ENCODE peak calls at places on chromosomes 4 and X, in seven cellular contexts. One of them, this sample, is unnamed.

GRCh38 chrX:150362599-150363481 is at the start of gene MAMLD1:
- DNase-seq in left ventricle myocardium inferior: peak
- DNase-seq in psoas muscle: peak
- DNase-seq in right lobe of liver: peak
- DNase-seq in pancreas: peak
- DNase-seq in suprapubic skin: peak
- DNase-seq in left lung: peak
- DNase-seq in this sample: no peak

GRCh38 chr4:123430031-123430430 is 33.4 kb downstream of the SPRY1 start:
- DNase-seq in psoas muscle: no peak
- DNase-seq in pancreas: no peak
- DNase-seq in suprapubic skin: no peak
- DNase-seq in left lung: no peak
- DNase-seq in right lobe of liver: no peak
- DNase-seq in left ventricle myocardium inferior: no peak
- DNase-seq in this sample: no peak

GRCh38 chr4:109298279-109299010 is 4.0 kb downstream of the COL25A1 start:
- DNase-seq in psoas muscle: no peak
- DNase-seq in left lung: no peak
- DNase-seq in right lobe of liver: no peak
- DNase-seq in pancreas: no peak
- DNase-seq in left ventricle myocardium inferior: no peak
- DNase-seq in suprapubic skin: no peak
- DNase-seq in this sample: no peak

GRCh38 chrX:154658957-154659356 is 5.6 kb upstream of the CTAG2 start:
- DNase-seq in pancreas: no peak
- DNase-seq in left lung: no peak
- DNase-seq in psoas muscle: no peak
- DNase-seq in right lobe of liver: no peak
- DNase-seq in suprapubic skin: no peak
- DNase-seq in left ventricle myocardium inferior: no peak
- DNase-seq in this sample: no peak

GRCh38 chr4:6549890-6550620 is 24.9 kb upstream of the MAN2B2 start:
- DNase-seq in right lobe of liver: no peak
- DNase-seq in pancreas: no peak
- DNase-seq in suprapubic skin: no peak
- DNase-seq in left lung: no peak
- DNase-seq in left ventricle myocardium inferior: peak
- DNase-seq in psoas muscle: no peak
- DNase-seq in this sample: no peak

GRCh38 chrX:148290041-148290440 is 210.4 kb upstream of the AFF2 start:
- DNase-seq in left lung: no peak
- DNase-seq in pancreas: no peak
- DNase-seq in psoas muscle: no peak
- DNase-seq in suprapubic skin: no peak
- DNase-seq in right lobe of liver: no peak
- DNase-seq in left ventricle myocardium inferior: no peak
- DNase-seq in this sample: no peak

GRCh38 chr4:122364700-122365404 is 14.0 kb upstream of the ADAD1 start:
- DNase-seq in left lung: no peak
- DNase-seq in suprapubic skin: no peak
- DNase-seq in left ventricle myocardium inferior: no peak
- DNase-seq in pancreas: peak
- DNase-seq in psoas muscle: no peak
- DNase-seq in right lobe of liver: no peak
- DNase-seq in this sample: no peak

GRCh38 chr4:185809517-185810071 is 2.4 kb downstream of the SORBS2 start:
- DNase-seq in suprapubic skin: no peak
- DNase-seq in pancreas: no peak
- DNase-seq in left lung: no peak
- DNase-seq in psoas muscle: no peak
- DNase-seq in right lobe of liver: no peak
- DNase-seq in left ventricle myocardium inferior: no peak
- DNase-seq in this sample: no peak

GRCh38 chrX:131739823-131740222 is 195.9 kb downstream of the OR13H1 start:
- DNase-seq in pancreas: no peak
- DNase-seq in suprapubic skin: no peak
- DNase-seq in psoas muscle: no peak
- DNase-seq in left ventricle myocardium inferior: no peak
- DNase-seq in right lobe of liver: no peak
- DNase-seq in left lung: no peak
- DNase-seq in this sample: no peak

GRCh38 chr4:92304073-92304472 is 307 bp downstream of the GRID2 start:
- DNase-seq in left lung: no peak
- DNase-seq in right lobe of liver: no peak
- DNase-seq in left ventricle myocardium inferior: no peak
- DNase-seq in suprapubic skin: no peak
- DNase-seq in pancreas: no peak
- DNase-seq in psoas muscle: no peak
- DNase-seq in this sample: no peak

GRCh38 chrX:110846071-110846470 is 50.5 kb upstream of the CHRDL1 start:
- DNase-seq in suprapubic skin: no peak
- DNase-seq in psoas muscle: no peak
- DNase-seq in pancreas: no peak
- DNase-seq in left lung: no peak
- DNase-seq in left ventricle myocardium inferior: no peak
- DNase-seq in right lobe of liver: no peak
- DNase-seq in this sample: no peak

GRCh38 chr4:72112514-72113156 is 80.8 kb downstream of the NPFFR2 start:
- DNase-seq in left ventricle myocardium inferior: no peak
- DNase-seq in suprapubic skin: no peak
- DNase-seq in left lung: no peak
- DNase-seq in psoas muscle: no peak
- DNase-seq in pancreas: no peak
- DNase-seq in right lobe of liver: no peak
- DNase-seq in this sample: no peak

DNA sequence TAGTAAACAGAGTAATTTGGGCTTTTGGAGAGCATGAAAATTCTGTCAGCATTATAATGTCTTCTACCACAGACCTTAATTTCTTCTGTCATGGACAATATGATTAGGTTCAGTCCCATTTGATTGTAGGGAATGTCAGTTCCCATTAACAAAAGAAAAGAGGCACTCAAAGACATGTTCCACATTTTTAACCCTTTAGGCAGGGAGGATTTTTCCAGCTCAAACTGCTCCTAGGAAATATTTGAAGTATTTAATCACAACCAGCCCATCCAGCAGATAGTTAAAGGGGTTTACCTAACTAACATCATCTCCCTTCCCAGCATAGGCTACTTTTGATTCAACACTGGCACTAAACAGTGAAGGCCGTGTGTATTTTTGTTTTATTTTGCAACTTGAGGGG is 256.1 kb downstream of the DHX15 start:
- DNase-seq in psoas muscle: no peak
- DNase-seq in left ventricle myocardium inferior: no peak
- DNase-seq in pancreas: no peak
- DNase-seq in left lung: no peak
- DNase-seq in suprapubic skin: no peak
- DNase-seq in right lobe of liver: no peak
- DNase-seq in this sample: no peak
- H3K27ac ChIP-seq in psoas muscle: no peak
- H3K27ac ChIP-seq in left ventricle myocardium inferior: no peak
- H3K27ac ChIP-seq in pancreas: no peak
- H3K27ac ChIP-seq in left lung: no peak
- H3K27ac ChIP-seq in suprapubic skin: no peak
- H3K27ac ChIP-seq in right lobe of liver: no peak
- H3K27ac ChIP-seq in this sample: no peak

GRCh38 chr4:10690185-10690907 is 5.8 kb upstream of the CLNK start:
- DNase-seq in psoas muscle: no peak
- DNase-seq in suprapubic skin: no peak
- DNase-seq in right lobe of liver: no peak
- DNase-seq in left ventricle myocardium inferior: no peak
- DNase-seq in pancreas: no peak
- DNase-seq in left lung: no peak
- DNase-seq in this sample: no peak

GRCh38 chr4:10687526-10687925 is 3.0 kb upstream of the CLNK start:
- DNase-seq in suprapubic skin: no peak
- DNase-seq in psoas muscle: no peak
- DNase-seq in left lung: no peak
- DNase-seq in pancreas: no peak
- DNase-seq in left ventricle myocardium inferior: no peak
- DNase-seq in right lobe of liver: no peak
- DNase-seq in this sample: peak

GRCh38 chr4:10691651-10692050 is 7.1 kb upstream of the CLNK start:
- DNase-seq in suprapubic skin: no peak
- DNase-seq in left lung: no peak
- DNase-seq in right lobe of liver: no peak
- DNase-seq in psoas muscle: no peak
- DNase-seq in pancreas: no peak
- DNase-seq in left ventricle myocardium inferior: no peak
- DNase-seq in this sample: no peak

GRCh38 chr4:10688022-10688421 is 3.5 kb upstream of the CLNK start:
- DNase-seq in pancreas: no peak
- DNase-seq in left lung: no peak
- DNase-seq in left ventricle myocardium inferior: no peak
- DNase-seq in right lobe of liver: no peak
- DNase-seq in psoas muscle: no peak
- DNase-seq in suprapubic skin: no peak
- DNase-seq in this sample: no peak

DNA sequence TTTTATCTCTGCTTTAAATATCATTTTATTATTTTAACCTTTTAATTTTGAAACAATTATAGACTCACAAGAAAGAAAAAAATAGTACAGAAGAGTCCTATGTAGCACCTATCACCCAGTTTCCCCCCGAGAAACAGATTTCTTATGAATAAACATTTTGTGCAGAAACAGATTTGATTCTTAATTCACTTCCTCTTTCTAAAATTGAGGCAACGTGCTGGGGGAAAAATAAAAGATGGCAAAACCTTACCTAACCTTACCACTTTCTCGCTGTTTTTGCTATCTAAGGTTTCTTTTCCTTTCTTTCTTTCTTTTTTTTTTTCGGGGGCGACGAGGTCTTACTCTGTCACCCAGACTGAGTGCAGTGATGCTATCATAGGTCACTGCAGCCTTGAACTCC is 4.3 kb upstream of the CLNK start:
- DNase-seq in left ventricle myocardium inferior: no peak
- DNase-seq in psoas muscle: no peak
- DNase-seq in pancreas: no peak
- DNase-seq in right lobe of liver: no peak
- DNase-seq in left lung: no peak
- DNase-seq in suprapubic skin: no peak
- DNase-seq in this sample: no peak
- H3K27ac ChIP-seq in left ventricle myocardium inferior: no peak
- H3K27ac ChIP-seq in psoas muscle: no peak
- H3K27ac ChIP-seq in pancreas: no peak
- H3K27ac ChIP-seq in right lobe of liver: no peak
- H3K27ac ChIP-seq in left lung: no peak
- H3K27ac ChIP-seq in suprapubic skin: no peak
- H3K27ac ChIP-seq in this sample: no peak

DNA sequence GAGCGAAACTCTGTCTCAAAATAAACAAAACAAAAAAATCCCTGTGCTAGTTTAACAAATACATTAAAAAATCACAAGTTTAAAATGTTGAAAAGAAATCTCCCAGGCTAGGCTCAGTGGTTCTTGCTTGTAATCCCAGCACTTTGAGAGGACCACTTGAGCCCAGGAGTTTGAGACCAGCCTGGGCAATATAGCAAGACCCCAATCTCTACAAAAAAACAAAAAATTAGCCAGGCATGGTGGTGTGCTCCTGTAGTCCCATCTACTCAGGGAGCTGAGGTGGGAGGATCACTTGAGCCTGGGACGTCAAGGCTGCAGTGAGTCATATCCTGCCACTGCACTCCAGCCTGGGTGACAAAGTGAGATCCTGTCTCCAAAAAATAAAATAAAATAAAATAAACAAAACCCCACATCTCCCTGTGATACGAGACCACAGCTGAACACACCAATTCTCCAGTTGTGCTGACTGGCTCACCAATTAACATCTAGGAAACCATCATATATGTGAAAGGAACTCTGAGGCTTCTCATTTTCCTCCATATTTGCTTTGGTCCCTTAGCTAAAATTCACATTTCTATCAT is 7.3 kb downstream of the RPS4X start:
- DNase-seq in pancreas: no peak
- DNase-seq in right lobe of liver: no peak
- DNase-seq in suprapubic skin: no peak
- DNase-seq in left ventricle myocardium inferior: no peak
- DNase-seq in left lung: no peak
- DNase-seq in psoas muscle: no peak
- DNase-seq in this sample: no peak
- H3K27ac ChIP-seq in pancreas: no peak
- H3K27ac ChIP-seq in right lobe of liver: no peak
- H3K27ac ChIP-seq in suprapubic skin: no peak
- H3K27ac ChIP-seq in left ventricle myocardium inferior: no peak
- H3K27ac ChIP-seq in left lung: no peak
- H3K27ac ChIP-seq in psoas muscle: peak
- H3K27ac ChIP-seq in this sample: no peak

GRCh38 chrX:56766554-56767412 is 37.7 kb downstream of the NBDY start:
- DNase-seq in left ventricle myocardium inferior: no peak
- DNase-seq in psoas muscle: no peak
- DNase-seq in left lung: peak
- DNase-seq in pancreas: peak
- DNase-seq in suprapubic skin: no peak
- DNase-seq in right lobe of liver: no peak
- DNase-seq in this sample: no peak

GRCh38 chrX:56764153-56764974 is 35.3 kb downstream of the NBDY start:
- DNase-seq in right lobe of liver: peak
- DNase-seq in left lung: peak
- DNase-seq in pancreas: peak
- DNase-seq in suprapubic skin: peak
- DNase-seq in psoas muscle: peak
- DNase-seq in left ventricle myocardium inferior: no peak
- DNase-seq in this sample: peak

GRCh38 chrX:56765816-56766553 is 36.9 kb downstream of the NBDY start:
- DNase-seq in pancreas: no peak
- DNase-seq in left lung: peak
- DNase-seq in right lobe of liver: no peak
- DNase-seq in left ventricle myocardium inferior: no peak
- DNase-seq in psoas muscle: no peak
- DNase-seq in suprapubic skin: no peak
- DNase-seq in this sample: no peak

GRCh38 chrX:56763556-56764152 is 34.6 kb downstream of the NBDY start:
- DNase-seq in right lobe of liver: peak
- DNase-seq in left lung: peak
- DNase-seq in psoas muscle: peak
- DNase-seq in pancreas: peak
- DNase-seq in left ventricle myocardium inferior: no peak
- DNase-seq in suprapubic skin: peak
- DNase-seq in this sample: no peak

DNA sequence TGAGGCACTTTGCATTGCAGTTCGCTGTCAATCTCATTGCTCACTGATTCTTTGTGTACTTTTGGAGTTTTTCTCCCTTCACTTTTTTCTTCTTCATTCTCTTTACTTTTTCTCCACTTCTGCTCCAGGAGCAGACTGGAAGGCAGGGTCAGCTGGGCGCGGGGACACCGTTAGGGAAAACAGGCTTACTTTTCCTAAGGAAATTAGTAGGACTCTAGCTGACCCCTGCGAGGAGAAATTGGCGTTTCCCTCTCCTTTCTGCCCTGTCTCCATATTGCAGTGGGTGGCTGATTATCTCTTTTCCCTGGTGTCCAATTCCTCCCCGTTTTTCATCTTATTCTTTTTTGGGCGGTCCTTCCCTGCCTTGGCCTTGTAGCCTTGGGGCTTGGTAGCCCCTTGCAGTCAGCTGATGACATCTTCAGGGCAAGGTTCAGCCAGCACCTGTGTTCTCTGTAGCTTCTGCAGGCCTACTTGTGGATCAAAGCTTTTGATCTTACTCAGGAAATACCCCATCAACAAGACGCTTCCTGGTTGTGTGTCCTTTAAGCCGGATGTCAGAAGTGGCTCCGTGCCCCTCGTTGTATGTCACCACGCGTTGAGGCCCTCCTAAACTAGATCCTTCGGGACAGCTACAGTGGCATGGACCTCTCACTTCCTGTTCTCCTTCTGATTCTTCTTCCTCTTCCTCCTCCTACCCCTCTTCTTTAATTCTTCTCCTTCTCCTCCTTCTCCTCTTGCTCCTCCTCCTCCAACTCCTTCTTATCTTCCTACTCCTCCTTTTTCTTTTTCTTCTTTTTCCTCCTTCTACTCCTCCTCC is 36.1 kb downstream of the NBDY start:
- DNase-seq in left lung: peak
- DNase-seq in psoas muscle: no peak
- DNase-seq in right lobe of liver: no peak
- DNase-seq in left ventricle myocardium inferior: no peak
- DNase-seq in suprapubic skin: peak
- DNase-seq in pancreas: peak
- DNase-seq in this sample: no peak
- H3K27ac ChIP-seq in left lung: no peak
- H3K27ac ChIP-seq in psoas muscle: peak
- H3K27ac ChIP-seq in right lobe of liver: no peak
- H3K27ac ChIP-seq in left ventricle myocardium inferior: peak
- H3K27ac ChIP-seq in suprapubic skin: no peak
- H3K27ac ChIP-seq in pancreas: no peak
- H3K27ac ChIP-seq in this sample: no peak

This sample was measured in iPS DF 6.9.